ENCODE peak calls at places on chromosomes 6 and 20, in four cellular contexts. S, C, I and U are unnamed samples.

GRCh38 chr6:133426038-133426437 is 184.9 kb downstream of the EYA4 start:
- DNase-seq in I (no peak), S (no peak), C (no peak), U (no peak)

GRCh38 chr6:149903938-149904611 is 6.2 kb upstream of the RAET1E start:
- DNase-seq in C (no peak), I (no peak), S (no peak), U (no peak)

GRCh38 chr6:155186052-155186658 is 77.7 kb upstream of the CLDN20 start:
- DNase-seq in S (no peak), I (no peak), C (no peak), U (peak)

GRCh38 chr6:7697820-7698623 is 27.9 kb upstream of the BMP6 start:
- DNase-seq in S (no peak), C (peak), I (peak), U (peak)

GRCh38 chr20:38726849-38727601 is 2.7 kb downstream of the SLC32A1 start:
- DNase-seq in I (no peak), S (no peak), C (no peak), U (peak)

GRCh38 chr6:162773996-162774395 is 46.2 kb downstream of the PACRG start:
- DNase-seq in S (no peak), C (no peak), I (no peak), U (no peak)

GRCh38 chr6:104182811-104183210 is 676.9 kb downstream of the HACE1 start:
- DNase-seq in I (no peak), S (no peak), C (no peak), U (no peak)

GRCh38 chr20:54624701-54625472 is 149.5 kb downstream of the DOK5 start:
- DNase-seq in C (peak), S (no peak), I (no peak), U (no peak)

GRCh38 chr6:36885461-36886401 is at the start of gene C6orf89:
- DNase-seq in S (peak), C (peak), I (peak), U (peak)

GRCh38 chr6:26125015-26125690 is 37.9 kb downstream of the HFE start:
- DNase-seq in S (no peak), I (no peak), C (no peak), U (peak)

GRCh38 chr6:68237205-68237604 is 397.9 kb upstream of the ADGRB3 start:
- DNase-seq in I (no peak), S (no peak), C (no peak), U (no peak)

GRCh38 chr6:3355358-3356055 is 96.8 kb downstream of the PSMG4 start:
- DNase-seq in C (no peak), S (no peak), I (peak), U (no peak)

GRCh38 chr6:125066964-125067363 is 86.6 kb upstream of the TPD52L1 start:
- DNase-seq in C (no peak), I (no peak), S (peak), U (peak)

GRCh38 chr6:2766767-2767314 is 1.6 kb downstream of the WRNIP1 start:
- DNase-seq in C (peak), I (no peak), S (no peak), U (no peak)

GRCh38 chr6:135281907-135282306 is 100.8 kb downstream of the MYB start:
- DNase-seq in S (no peak), C (no peak), I (no peak), U (no peak)

GRCh38 chr6:138465007-138465645 is 34.2 kb downstream of the NHSL1 start:
- DNase-seq in I (no peak), S (peak), C (peak), U (peak)

GRCh38 chr6:168032383-168032760 is 34.9 kb downstream of the KIF25 start:
- DNase-seq in C (peak), I (no peak), S (no peak), U (no peak)

GRCh38 chr20:10553326-10553984 is 118.3 kb downstream of the SLX4IP start:
- DNase-seq in S (no peak), I (peak), C (peak), U (peak)

GRCh38 chr6:43478008-43478372 is 620 bp downstream of the TJAP1 start:
- DNase-seq in I (no peak), C (no peak), S (no peak), U (peak)

GRCh38 chr20:50729925-50730764 is 1.2 kb upstream of the PARD6B start:
- DNase-seq in C (peak), S (no peak), I (peak), U (no peak)

GRCh38 chr6:134106702-134107101 is 54.3 kb upstream of the SLC2A12 start:
- DNase-seq in C (no peak), S (no peak), I (no peak), U (no peak)

GRCh38 chr6:36131517-36132220 is 1.4 kb downstream of the MAPK13 start:
- DNase-seq in S (no peak), C (peak), I (peak), U (peak)

GRCh38 chr20:63233924-63234323 is 1.8 kb upstream of the BIRC7 start:
- DNase-seq in C (no peak), I (no peak), S (no peak), U (no peak)

GRCh38 chr20:63228786-63229185 is 6.9 kb upstream of the BIRC7 start:
- DNase-seq in S (no peak), I (no peak), C (no peak), U (no peak)

GRCh38 chr20:63232235-63233060 is 3.3 kb upstream of the BIRC7 start:
- DNase-seq in I (no peak), S (peak), C (peak), U (no peak)

GRCh38 chr20:63233061-63233344 is 2.7 kb upstream of the BIRC7 start:
- DNase-seq in C (no peak), S (no peak), I (no peak), U (no peak)

DNA sequence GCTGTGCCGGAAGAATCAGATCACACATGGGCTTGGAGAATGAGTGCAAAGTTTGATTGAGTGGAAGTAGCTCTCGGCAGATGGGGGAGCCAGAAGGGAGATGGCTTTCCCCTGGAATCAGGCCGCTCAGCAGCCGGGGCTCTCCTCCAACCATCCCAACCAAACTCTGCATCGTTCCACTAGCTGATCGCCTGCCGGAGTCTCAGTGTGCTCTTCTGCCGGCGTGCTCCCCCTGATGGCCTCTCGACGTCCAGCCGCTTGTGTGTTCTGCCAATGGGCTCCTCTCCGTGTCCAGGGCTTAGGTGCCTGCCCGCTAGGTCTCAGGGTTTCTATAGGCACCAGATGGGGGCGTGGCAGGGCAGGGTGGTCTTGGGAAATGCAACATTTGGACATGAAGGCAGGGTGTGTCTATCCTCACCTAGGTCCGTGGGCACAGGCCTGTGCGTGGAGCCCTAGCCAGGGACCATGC is 4.9 kb upstream of the BIRC7 start:
- DNase-seq in C (peak), S (no peak), I (peak), U (no peak)
- TF ChIP-seq CTCF in C (peak), S (no peak), I (peak), U (peak)

DNA sequence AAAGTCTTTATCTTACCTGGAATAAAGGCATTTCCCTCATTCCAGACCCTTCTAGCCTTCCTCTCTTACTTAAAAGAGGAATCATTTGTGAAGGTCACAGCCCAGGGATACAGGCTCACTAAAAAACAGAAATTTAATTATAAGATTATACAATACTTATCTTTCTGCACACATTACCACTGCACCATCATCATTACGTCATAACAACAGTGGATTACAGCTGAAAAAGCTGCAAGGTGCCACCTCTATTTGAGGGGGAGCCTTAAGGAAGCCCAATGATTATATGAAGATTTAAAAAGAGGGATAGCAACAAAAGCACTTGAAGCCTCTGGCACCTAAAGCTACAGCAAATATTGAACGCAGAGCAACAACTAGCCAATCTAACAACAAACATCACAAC is 452.9 kb upstream of the EYS start:
- DNase-seq in I (no peak), S (no peak), C (no peak), U (no peak)
- TF ChIP-seq CTCF in I (no peak), S (no peak), C (no peak), U (no peak)

DNA sequence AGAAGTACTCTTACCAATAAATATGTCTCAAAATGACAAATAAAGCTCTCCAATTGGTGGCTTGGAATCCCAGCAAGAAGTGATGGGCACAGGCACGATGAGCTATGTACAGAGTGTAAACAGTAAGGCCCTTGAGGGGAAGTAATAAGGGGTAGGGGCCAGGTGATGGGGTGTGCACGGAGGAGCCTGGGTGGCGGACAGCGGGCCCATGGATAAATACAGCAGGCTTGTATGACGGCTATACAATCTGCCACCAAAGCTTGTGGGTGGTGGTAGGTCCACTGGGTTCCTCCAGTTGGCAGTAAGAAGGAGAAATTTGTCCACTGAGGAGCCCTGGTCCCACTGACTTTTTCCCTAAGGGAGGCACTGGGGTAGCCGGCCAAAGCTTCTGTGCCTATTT is 205.4 kb upstream of the RNF24 start:
- DNase-seq in S (no peak), I (no peak), C (no peak), U (no peak)
- TF ChIP-seq CTCF in S (no peak), I (no peak), C (no peak), U (no peak)

DNA sequence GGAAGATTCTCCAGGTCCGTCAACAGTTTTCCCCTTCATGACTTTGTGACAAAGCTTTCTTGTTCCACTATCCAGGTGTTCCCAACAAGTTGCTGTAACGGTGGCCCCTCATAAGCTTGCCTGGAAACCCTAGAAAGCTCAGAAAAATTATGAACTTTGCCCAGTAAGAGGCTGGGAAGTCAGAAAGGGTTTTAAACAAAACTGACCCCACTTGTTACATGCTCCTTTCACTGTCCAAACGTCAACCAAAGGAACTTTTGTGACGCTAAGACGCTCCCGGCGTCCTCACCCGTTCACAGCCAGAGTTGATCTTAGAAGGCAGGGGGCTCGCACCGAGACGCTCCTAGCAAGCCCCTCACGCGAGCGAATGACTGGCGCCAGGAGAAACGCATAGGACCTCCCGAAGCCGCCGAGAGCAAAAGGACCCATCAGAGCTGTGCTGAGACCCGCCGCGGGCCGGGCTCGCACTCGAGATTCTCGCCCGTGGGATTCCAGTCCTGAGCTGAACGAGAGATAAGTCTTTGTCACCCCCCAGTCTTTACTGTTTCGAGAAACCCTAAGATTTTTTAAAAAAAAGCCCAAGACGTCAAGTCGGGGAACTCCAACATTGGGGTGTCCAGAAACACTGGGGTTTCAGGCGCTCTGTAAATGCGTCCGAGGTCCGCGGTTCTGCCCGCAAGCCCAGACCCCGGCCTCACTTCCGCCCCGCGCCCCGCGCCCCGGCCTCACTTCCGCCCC is 541 bp upstream of the ACAT2 start:
- DNase-seq in C (peak), S (no peak), I (peak), U (peak)
- TF ChIP-seq CTCF in C (no peak), S (no peak), I (no peak), U (no peak)

DNA sequence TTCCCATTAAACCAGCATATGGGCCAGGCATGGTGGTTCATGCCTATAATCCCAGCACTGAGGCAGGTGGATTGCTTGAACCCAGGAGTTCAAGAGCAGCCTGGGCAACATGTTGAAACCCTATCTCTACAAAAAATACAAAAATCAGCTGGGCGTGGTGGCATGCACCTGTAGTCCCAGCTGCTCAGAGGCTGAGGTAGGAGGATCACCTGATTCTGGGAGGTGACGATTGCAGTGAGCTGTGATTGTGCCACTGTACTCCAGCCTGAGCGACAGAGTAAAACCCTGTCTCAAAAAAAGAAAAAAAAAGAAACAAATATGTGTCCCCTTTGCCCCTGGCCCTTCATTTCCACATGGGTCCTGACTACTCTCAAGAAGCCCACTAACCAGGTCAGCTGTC is 16.8 kb upstream of the WFDC2 start:
- DNase-seq in C (no peak), I (no peak), S (no peak), U (no peak)
- TF ChIP-seq CTCF in C (no peak), I (no peak), S (no peak), U (no peak)